ENCODE peak calls at places on chromosomes 4 and X, in nine cellular contexts. V, U, T, W, Q, F, H, Z and J are unnamed samples.

GRCh38 chrX:153640736-153641574 is 6.0 kb upstream of the DUSP9 start:
- DNase-seq in W (no peak), U (no peak), T (no peak), V (no peak), Q (no peak), Z (no peak), F (no peak), H (no peak), J (no peak)

GRCh38 chr4:145481164-145481941 is at the start of gene SMAD1:
- DNase-seq in Z (peak; percentile 91), F (peak; percentile 86), Q (peak; percentile 94), T (peak; percentile 38), W (peak; percentile 68), H (peak; percentile 76), V (peak; percentile 82), U (peak; percentile 84), J (peak; percentile 78)

GRCh38 chrX:101550362-101550761 is at the start of gene ARMCX1:
- DNase-seq in V (peak; percentile 82), U (peak; percentile 71), Q (peak; percentile 87), T (no peak), F (peak; percentile 69), Z (peak; percentile 84), W (peak; percentile 62), H (no peak), J (peak; percentile 75)

GRCh38 chrX:99752776-99753175 is 657.3 kb downstream of the PCDH19 start:
- DNase-seq in Q (no peak), V (no peak), U (no peak), H (no peak), T (no peak), F (no peak), Z (no peak), W (no peak), J (no peak)

GRCh38 chr4:26094076-26094475 is 180.1 kb downstream of the SMIM20 start:
- DNase-seq in Q (no peak), Z (no peak), F (no peak), T (no peak), V (no peak), H (no peak), W (no peak), U (no peak), J (no peak)

GRCh38 chr4:76504613-76505465 is 69.8 kb downstream of the SHROOM3 start:
- DNase-seq in H (peak; percentile 32), V (peak; percentile 66), Q (no peak), Z (no peak), U (no peak), T (no peak), W (peak; percentile 56), F (peak; percentile 65), J (peak; percentile 51)

GRCh38 chr4:34644716-34645115 is 1599.6 kb downstream of the ARAP2 start:
- DNase-seq in Q (no peak), T (no peak), V (peak; percentile 7), H (no peak), U (no peak), Z (no peak), F (peak; percentile 52), W (no peak), J (peak; percentile 71)

GRCh38 chr4:69321153-69321729 is 41.0 kb downstream of the UGT2B28 start:
- DNase-seq in T (no peak), V (no peak), W (peak; percentile 47), U (no peak), Z (peak; percentile 33), Q (no peak), H (no peak), F (no peak), J (no peak)

GRCh38 chr4:22942920-22943559 is 250.3 kb downstream of the GBA3 start:
- DNase-seq in W (no peak), U (no peak), V (no peak), F (no peak), Z (no peak), Q (no peak), T (no peak), H (no peak), J (no peak)

GRCh38 chr4:76212851-76213414 is 691 bp downstream of the SCARB2 start:
- DNase-seq in Q (no peak), U (peak; percentile 66), Z (no peak), F (peak; percentile 26), V (peak; percentile 35), T (no peak), H (no peak), W (peak; percentile 42), J (peak; percentile 46)

GRCh38 chr4:163755013-163755412 is 260.5 kb downstream of the TMA16 start:
- DNase-seq in V (peak; percentile 54), H (peak; percentile 55), Z (no peak), W (peak; percentile 22), F (peak; percentile 46), U (peak; percentile 41), Q (no peak), T (no peak), J (peak; percentile 24)

GRCh38 chr4:41258783-41259182 is 2.1 kb downstream of the UCHL1 start:
- DNase-seq in Q (no peak), F (peak; percentile 76), T (peak; percentile 75), W (peak; percentile 50), Z (no peak), V (peak; percentile 70), U (peak; percentile 85), H (peak; percentile 71), J (peak; percentile 77)

GRCh38 chr4:95599777-95600436 is 51.1 kb upstream of the UNC5C start:
- DNase-seq in F (no peak), Z (no peak), H (no peak), T (no peak), W (no peak), V (no peak), Q (no peak), U (no peak), J (no peak)

GRCh38 chr4:56976283-56976877 is 1.0 kb downstream of the NOA1 start:
- DNase-seq in W (peak; percentile 21), H (peak; percentile 7), U (no peak), Z (peak; percentile 43), V (peak; percentile 27), T (no peak), F (no peak), Q (no peak), J (no peak)

GRCh38 chr4:43223820-43224219 is 331.3 kb downstream of the GRXCR1 start:
- DNase-seq in U (no peak), F (no peak), T (no peak), W (no peak), Q (no peak), V (no peak), Z (no peak), H (no peak), J (no peak)

GRCh38 chrX:126164689-126165400 is 1.2 kb downstream of the DCAF12L2 start:
- DNase-seq in F (no peak), V (no peak), T (no peak), W (no peak), H (no peak), U (no peak), Z (no peak), Q (peak; percentile 83), J (no peak)

GRCh38 chr4:1012031-1012739 is 759 bp downstream of the FGFRL1 start:
- DNase-seq in Z (no peak), Q (no peak), W (peak; percentile 77), U (no peak), T (peak; percentile 58), F (peak; percentile 69), H (peak; percentile 19), V (peak; percentile 40), J (no peak)

GRCh38 chr4:100248476-100248875 is 58.2 kb upstream of the DDIT4L start:
- DNase-seq in W (no peak), F (no peak), H (no peak), U (no peak), Q (no peak), Z (no peak), V (no peak), T (no peak), J (no peak)